ENCODE peak calls at places on chromosomes 11 and 22, in nine cellular contexts. One of them, this sample, is unnamed.
A peak's percentile ranks its signal among the peaks of the same experiment; 100 is the strongest.

GRCh38 chr11:64084962-64085710 is 49.4 kb downstream of the FLRT1 start:
- DNase-seq in stimulated activated CD4-positive, alpha-beta T cell treated with anti-CD3 and anti-CD28 coated beads, TNF-alpha, amount 100 ng/mL, for 1 hour: no peak
- DNase-seq in neural crest cell: no peak
- DNase-seq in T-helper 1 cell: no peak
- DNase-seq in substantia nigra: no peak
- DNase-seq in AG04450: no peak
- DNase-seq in nephron progenitor cell: peak; percentile 43
- DNase-seq in HT-29: peak; percentile 80
- DNase-seq in ACHN: peak; percentile 72
- DNase-seq in this sample: no peak

GRCh38 chr11:44004452-44004833 is 43.3 kb upstream of the ACCSL start:
- DNase-seq in stimulated activated CD4-positive, alpha-beta T cell treated with anti-CD3 and anti-CD28 coated beads, TNF-alpha, amount 100 ng/mL, for 1 hour: no peak
- DNase-seq in neural crest cell: no peak
- DNase-seq in T-helper 1 cell: no peak
- DNase-seq in substantia nigra: no peak
- DNase-seq in AG04450: no peak
- DNase-seq in nephron progenitor cell: no peak
- DNase-seq in HT-29: no peak
- DNase-seq in ACHN: no peak
- DNase-seq in this sample: no peak

GRCh38 chr11:127193916-127194315 is 193.3 kb upstream of the KIRREL3 start:
- DNase-seq in stimulated activated CD4-positive, alpha-beta T cell treated with anti-CD3 and anti-CD28 coated beads, TNF-alpha, amount 100 ng/mL, for 1 hour: no peak
- DNase-seq in neural crest cell: no peak
- DNase-seq in T-helper 1 cell: no peak
- DNase-seq in substantia nigra: no peak
- DNase-seq in AG04450: no peak
- DNase-seq in nephron progenitor cell: no peak
- DNase-seq in HT-29: no peak
- DNase-seq in ACHN: no peak
- DNase-seq in this sample: no peak

GRCh38 chr11:24373516-24373915 is 123.3 kb upstream of the LUZP2 start:
- DNase-seq in stimulated activated CD4-positive, alpha-beta T cell treated with anti-CD3 and anti-CD28 coated beads, TNF-alpha, amount 100 ng/mL, for 1 hour: no peak
- DNase-seq in neural crest cell: no peak
- DNase-seq in T-helper 1 cell: no peak
- DNase-seq in substantia nigra: no peak
- DNase-seq in AG04450: no peak
- DNase-seq in nephron progenitor cell: no peak
- DNase-seq in HT-29: no peak
- DNase-seq in ACHN: no peak
- DNase-seq in this sample: no peak

GRCh38 chr11:12683857-12684256 is 9.6 kb downstream of the TEAD1 start:
- DNase-seq in stimulated activated CD4-positive, alpha-beta T cell treated with anti-CD3 and anti-CD28 coated beads, TNF-alpha, amount 100 ng/mL, for 1 hour: no peak
- DNase-seq in neural crest cell: no peak
- DNase-seq in T-helper 1 cell: no peak
- DNase-seq in substantia nigra: no peak
- DNase-seq in AG04450: no peak
- DNase-seq in nephron progenitor cell: no peak
- DNase-seq in HT-29: no peak
- DNase-seq in ACHN: no peak
- DNase-seq in this sample: no peak

GRCh38 chr11:92475824-92476223 is 251.2 kb downstream of the FAT3 start:
- DNase-seq in stimulated activated CD4-positive, alpha-beta T cell treated with anti-CD3 and anti-CD28 coated beads, TNF-alpha, amount 100 ng/mL, for 1 hour: no peak
- DNase-seq in neural crest cell: no peak
- DNase-seq in T-helper 1 cell: no peak
- DNase-seq in substantia nigra: no peak
- DNase-seq in AG04450: no peak
- DNase-seq in nephron progenitor cell: peak; percentile 40
- DNase-seq in HT-29: no peak
- DNase-seq in ACHN: no peak
- DNase-seq in this sample: no peak

GRCh38 chr11:34345991-34346480 is 11.8 kb downstream of the ABTB2 start:
- DNase-seq in stimulated activated CD4-positive, alpha-beta T cell treated with anti-CD3 and anti-CD28 coated beads, TNF-alpha, amount 100 ng/mL, for 1 hour: no peak
- DNase-seq in neural crest cell: no peak
- DNase-seq in T-helper 1 cell: no peak
- DNase-seq in substantia nigra: no peak
- DNase-seq in AG04450: no peak
- DNase-seq in nephron progenitor cell: no peak
- DNase-seq in HT-29: peak; percentile 91
- DNase-seq in ACHN: peak; percentile 44
- DNase-seq in this sample: peak; percentile 4

GRCh38 chr11:124167852-124168251 is 15.3 kb upstream of the OR10D3 start:
- DNase-seq in stimulated activated CD4-positive, alpha-beta T cell treated with anti-CD3 and anti-CD28 coated beads, TNF-alpha, amount 100 ng/mL, for 1 hour: no peak
- DNase-seq in neural crest cell: no peak
- DNase-seq in T-helper 1 cell: no peak
- DNase-seq in substantia nigra: no peak
- DNase-seq in AG04450: no peak
- DNase-seq in nephron progenitor cell: no peak
- DNase-seq in HT-29: no peak
- DNase-seq in ACHN: no peak
- DNase-seq in this sample: no peak

GRCh38 chr11:1049431-1049891 is 12.9 kb upstream of the MUC6 start:
- DNase-seq in stimulated activated CD4-positive, alpha-beta T cell treated with anti-CD3 and anti-CD28 coated beads, TNF-alpha, amount 100 ng/mL, for 1 hour: no peak
- DNase-seq in neural crest cell: no peak
- DNase-seq in T-helper 1 cell: no peak
- DNase-seq in substantia nigra: no peak
- DNase-seq in AG04450: no peak
- DNase-seq in nephron progenitor cell: no peak
- DNase-seq in HT-29: no peak
- DNase-seq in ACHN: no peak
- DNase-seq in this sample: no peak

GRCh38 chr11:64103377-64103985 is 62.4 kb downstream of the MACROD1 start:
- DNase-seq in stimulated activated CD4-positive, alpha-beta T cell treated with anti-CD3 and anti-CD28 coated beads, TNF-alpha, amount 100 ng/mL, for 1 hour: no peak
- DNase-seq in neural crest cell: no peak
- DNase-seq in T-helper 1 cell: no peak
- DNase-seq in substantia nigra: no peak
- DNase-seq in AG04450: no peak
- DNase-seq in nephron progenitor cell: no peak
- DNase-seq in HT-29: no peak
- DNase-seq in ACHN: no peak
- DNase-seq in this sample: no peak

GRCh38 chr11:22713336-22713735 is 46.9 kb downstream of the GAS2 start:
- DNase-seq in stimulated activated CD4-positive, alpha-beta T cell treated with anti-CD3 and anti-CD28 coated beads, TNF-alpha, amount 100 ng/mL, for 1 hour: no peak
- DNase-seq in neural crest cell: no peak
- DNase-seq in T-helper 1 cell: no peak
- DNase-seq in substantia nigra: no peak
- DNase-seq in AG04450: no peak
- DNase-seq in nephron progenitor cell: no peak
- DNase-seq in HT-29: no peak
- DNase-seq in ACHN: no peak
- DNase-seq in this sample: no peak

GRCh38 chr11:34064291-34064690 is 12.8 kb downstream of the CAPRIN1 start:
- DNase-seq in stimulated activated CD4-positive, alpha-beta T cell treated with anti-CD3 and anti-CD28 coated beads, TNF-alpha, amount 100 ng/mL, for 1 hour: no peak
- DNase-seq in neural crest cell: no peak
- DNase-seq in T-helper 1 cell: no peak
- DNase-seq in substantia nigra: no peak
- DNase-seq in AG04450: no peak
- DNase-seq in nephron progenitor cell: no peak
- DNase-seq in HT-29: no peak
- DNase-seq in ACHN: no peak
- DNase-seq in this sample: no peak

GRCh38 chr11:2902784-2903671 is 17.5 kb upstream of the CDKN1C start:
- DNase-seq in stimulated activated CD4-positive, alpha-beta T cell treated with anti-CD3 and anti-CD28 coated beads, TNF-alpha, amount 100 ng/mL, for 1 hour: no peak
- DNase-seq in neural crest cell: no peak
- DNase-seq in T-helper 1 cell: no peak
- DNase-seq in substantia nigra: no peak
- DNase-seq in AG04450: no peak
- DNase-seq in nephron progenitor cell: no peak
- DNase-seq in HT-29: peak; percentile 72
- DNase-seq in ACHN: peak; percentile 44
- DNase-seq in this sample: no peak

GRCh38 chr11:67022341-67022933 is 497 bp upstream of the SYT12 start:
- DNase-seq in stimulated activated CD4-positive, alpha-beta T cell treated with anti-CD3 and anti-CD28 coated beads, TNF-alpha, amount 100 ng/mL, for 1 hour: no peak
- DNase-seq in neural crest cell: no peak
- DNase-seq in T-helper 1 cell: no peak
- DNase-seq in substantia nigra: no peak
- DNase-seq in AG04450: peak; percentile 15
- DNase-seq in nephron progenitor cell: no peak
- DNase-seq in HT-29: peak; percentile 75
- DNase-seq in ACHN: no peak
- DNase-seq in this sample: peak; percentile 50

GRCh38 chr11:79249341-79249993 is 191.4 kb downstream of the TENM4 start:
- DNase-seq in stimulated activated CD4-positive, alpha-beta T cell treated with anti-CD3 and anti-CD28 coated beads, TNF-alpha, amount 100 ng/mL, for 1 hour: no peak
- DNase-seq in neural crest cell: no peak
- DNase-seq in T-helper 1 cell: no peak
- DNase-seq in substantia nigra: no peak
- DNase-seq in AG04450: no peak
- DNase-seq in nephron progenitor cell: no peak
- DNase-seq in HT-29: no peak
- DNase-seq in ACHN: no peak
- DNase-seq in this sample: no peak

GRCh38 chr11:27902981-27903624 is 202.8 kb upstream of the BDNF start:
- DNase-seq in stimulated activated CD4-positive, alpha-beta T cell treated with anti-CD3 and anti-CD28 coated beads, TNF-alpha, amount 100 ng/mL, for 1 hour: no peak
- DNase-seq in neural crest cell: no peak
- DNase-seq in T-helper 1 cell: no peak
- DNase-seq in substantia nigra: no peak
- DNase-seq in AG04450: no peak
- DNase-seq in nephron progenitor cell: no peak
- DNase-seq in HT-29: no peak
- DNase-seq in ACHN: no peak
- DNase-seq in this sample: no peak

GRCh38 chr11:73559758-73560157 is 38.2 kb downstream of the FAM168A start:
- DNase-seq in stimulated activated CD4-positive, alpha-beta T cell treated with anti-CD3 and anti-CD28 coated beads, TNF-alpha, amount 100 ng/mL, for 1 hour: no peak
- DNase-seq in neural crest cell: no peak
- DNase-seq in T-helper 1 cell: no peak
- DNase-seq in substantia nigra: no peak
- DNase-seq in AG04450: no peak
- DNase-seq in nephron progenitor cell: no peak
- DNase-seq in HT-29: no peak
- DNase-seq in ACHN: no peak
- DNase-seq in this sample: no peak

GRCh38 chr11:64888406-64888757 is 10.0 kb upstream of the EHD1 start:
- DNase-seq in stimulated activated CD4-positive, alpha-beta T cell treated with anti-CD3 and anti-CD28 coated beads, TNF-alpha, amount 100 ng/mL, for 1 hour: no peak
- DNase-seq in neural crest cell: no peak
- DNase-seq in T-helper 1 cell: no peak
- DNase-seq in substantia nigra: no peak
- DNase-seq in AG04450: no peak
- DNase-seq in nephron progenitor cell: no peak
- DNase-seq in HT-29: no peak
- DNase-seq in ACHN: no peak
- DNase-seq in this sample: no peak

GRCh38 chr11:102421262-102421661 is 31.3 kb downstream of the TMEM123 start:
- DNase-seq in stimulated activated CD4-positive, alpha-beta T cell treated with anti-CD3 and anti-CD28 coated beads, TNF-alpha, amount 100 ng/mL, for 1 hour: no peak
- DNase-seq in neural crest cell: no peak
- DNase-seq in T-helper 1 cell: no peak
- DNase-seq in substantia nigra: no peak
- DNase-seq in AG04450: no peak
- DNase-seq in nephron progenitor cell: no peak
- DNase-seq in HT-29: no peak
- DNase-seq in ACHN: no peak
- DNase-seq in this sample: peak; percentile 35

GRCh38 chr11:123238297-123238696 is 43.2 kb upstream of the CLMP start:
- DNase-seq in stimulated activated CD4-positive, alpha-beta T cell treated with anti-CD3 and anti-CD28 coated beads, TNF-alpha, amount 100 ng/mL, for 1 hour: no peak
- DNase-seq in neural crest cell: no peak
- DNase-seq in T-helper 1 cell: no peak
- DNase-seq in substantia nigra: no peak
- DNase-seq in AG04450: no peak
- DNase-seq in nephron progenitor cell: no peak
- DNase-seq in HT-29: no peak
- DNase-seq in ACHN: no peak
- DNase-seq in this sample: no peak

GRCh38 chr11:60193687-60194433 is 11.0 kb upstream of the MS4A6A start:
- DNase-seq in stimulated activated CD4-positive, alpha-beta T cell treated with anti-CD3 and anti-CD28 coated beads, TNF-alpha, amount 100 ng/mL, for 1 hour: no peak
- DNase-seq in neural crest cell: peak; percentile 72
- DNase-seq in T-helper 1 cell: peak; percentile 12
- DNase-seq in substantia nigra: no peak
- DNase-seq in AG04450: no peak
- DNase-seq in nephron progenitor cell: peak; percentile 51
- DNase-seq in HT-29: peak; percentile 84
- DNase-seq in ACHN: peak; percentile 65
- DNase-seq in this sample: no peak

GRCh38 chr11:100635194-100635593 is 51.9 kb upstream of the ARHGAP42 start:
- DNase-seq in stimulated activated CD4-positive, alpha-beta T cell treated with anti-CD3 and anti-CD28 coated beads, TNF-alpha, amount 100 ng/mL, for 1 hour: no peak
- DNase-seq in neural crest cell: no peak
- DNase-seq in T-helper 1 cell: no peak
- DNase-seq in substantia nigra: no peak
- DNase-seq in AG04450: no peak
- DNase-seq in nephron progenitor cell: no peak
- DNase-seq in HT-29: no peak
- DNase-seq in ACHN: no peak
- DNase-seq in this sample: no peak

GRCh38 chr11:78715639-78716311 is 141.1 kb upstream of the NARS2 start:
- DNase-seq in stimulated activated CD4-positive, alpha-beta T cell treated with anti-CD3 and anti-CD28 coated beads, TNF-alpha, amount 100 ng/mL, for 1 hour: no peak
- DNase-seq in neural crest cell: peak; percentile 68
- DNase-seq in T-helper 1 cell: no peak
- DNase-seq in substantia nigra: peak; percentile 3
- DNase-seq in AG04450: peak; percentile 54
- DNase-seq in nephron progenitor cell: peak; percentile 72
- DNase-seq in HT-29: peak; percentile 88
- DNase-seq in ACHN: peak; percentile 86
- DNase-seq in this sample: no peak

GRCh38 chr22:22600862-22601261 is 41.8 kb upstream of the PRAME start:
- DNase-seq in stimulated activated CD4-positive, alpha-beta T cell treated with anti-CD3 and anti-CD28 coated beads, TNF-alpha, amount 100 ng/mL, for 1 hour: no peak
- DNase-seq in neural crest cell: no peak
- DNase-seq in T-helper 1 cell: no peak
- DNase-seq in substantia nigra: no peak
- DNase-seq in AG04450: no peak
- DNase-seq in nephron progenitor cell: no peak
- DNase-seq in HT-29: no peak
- DNase-seq in ACHN: no peak
- DNase-seq in this sample: no peak

GRCh38 chr11:114159320-114159719 is 99.8 kb downstream of the ZBTB16 start:
- DNase-seq in stimulated activated CD4-positive, alpha-beta T cell treated with anti-CD3 and anti-CD28 coated beads, TNF-alpha, amount 100 ng/mL, for 1 hour: no peak
- DNase-seq in neural crest cell: no peak
- DNase-seq in T-helper 1 cell: no peak
- DNase-seq in substantia nigra: no peak
- DNase-seq in AG04450: no peak
- DNase-seq in nephron progenitor cell: no peak
- DNase-seq in HT-29: no peak
- DNase-seq in ACHN: no peak
- DNase-seq in this sample: no peak

GRCh38 chr11:133896028-133896427 is 50.7 kb upstream of the SPATA19 start:
- DNase-seq in stimulated activated CD4-positive, alpha-beta T cell treated with anti-CD3 and anti-CD28 coated beads, TNF-alpha, amount 100 ng/mL, for 1 hour: no peak
- DNase-seq in neural crest cell: no peak
- DNase-seq in T-helper 1 cell: no peak
- DNase-seq in substantia nigra: no peak
- DNase-seq in AG04450: no peak
- DNase-seq in nephron progenitor cell: no peak
- DNase-seq in HT-29: no peak
- DNase-seq in ACHN: no peak
- DNase-seq in this sample: no peak

GRCh38 chr11:122709042-122709760 is 53.7 kb downstream of the UBASH3B start:
- DNase-seq in stimulated activated CD4-positive, alpha-beta T cell treated with anti-CD3 and anti-CD28 coated beads, TNF-alpha, amount 100 ng/mL, for 1 hour: no peak
- DNase-seq in neural crest cell: no peak
- DNase-seq in T-helper 1 cell: no peak
- DNase-seq in substantia nigra: no peak
- DNase-seq in AG04450: no peak
- DNase-seq in nephron progenitor cell: no peak
- DNase-seq in HT-29: no peak
- DNase-seq in ACHN: peak; percentile 75
- DNase-seq in this sample: no peak

This sample was measured in amygdala.